ENCODE peak calls at places on chromosomes 11 and 22, in six cellular contexts. S is endothelial cell of umbilical vein; Q is CD8-positive, alpha-beta T cell; Y is GM23338; P is lung; E is CD4-positive, CD25-positive, alpha-beta regulatory T cell. K is an unnamed sample. For H3K4me1, the result is how much of the 10 kb centered on the place peaks cover.

GRCh38 chr11:131666006-131666405 is 295.6 kb downstream of the NTM start:
- DNase-seq in S (no peak), Q (no peak), Y (no peak), P (no peak), E (no peak), K (no peak)

GRCh38 chr11:27610287-27610686 is 90.0 kb downstream of the BDNF start:
- DNase-seq in S (no peak), Q (no peak), Y (peak), P (no peak), E (no peak), K (no peak)

GRCh38 chr11:30314625-30315024 is 8.3 kb upstream of the ARL14EP start:
- DNase-seq in S (no peak), Q (no peak), Y (peak), P (no peak), E (no peak), K (no peak)

GRCh38 chr11:132674161-132674560 is 858.1 kb downstream of the OPCML start:
- DNase-seq in S (peak), Q (no peak), Y (no peak), P (no peak), E (no peak), K (no peak)

GRCh38 chr11:111557425-111558111 is 17.0 kb downstream of the LAYN start:
- DNase-seq in S (no peak), Q (no peak), Y (no peak), P (no peak), E (no peak), K (no peak)

GRCh38 chr11:32566527-32566926 is 17.1 kb upstream of the EIF3M start:
- DNase-seq in S (no peak), Q (no peak), Y (no peak), P (no peak), E (peak), K (no peak)

GRCh38 chr11:34459507-34460162 is 20.9 kb downstream of the CAT start:
- DNase-seq in S (no peak), Q (no peak), Y (no peak), P (no peak), E (no peak), K (no peak)

GRCh38 chr11:112481893-112482292 is 221.2 kb upstream of the PLET1 start:
- DNase-seq in S (no peak), Q (no peak), Y (no peak), P (no peak), E (no peak), K (no peak)

GRCh38 chr11:125960771-125961170 is 14.9 kb downstream of the VSIG10L2 start:
- DNase-seq in S (no peak), Q (no peak), Y (peak), P (no peak), E (no peak), K (no peak)

GRCh38 chr11:118530180-118530682 is 761 bp upstream of the TMEM25 start:
- DNase-seq in S (peak), Q (no peak), Y (no peak), P (no peak), E (no peak), K (no peak)

GRCh38 chr11:35260342-35260985 is 121.5 kb downstream of the CD44 start:
- DNase-seq in S (no peak), Q (no peak), Y (no peak), P (no peak), E (no peak), K (no peak)

GRCh38 chr11:122202161-122202950 is 86.3 kb upstream of the BLID start:
- DNase-seq in S (peak), Q (no peak), Y (peak), P (no peak), E (no peak), K (peak)

GRCh38 chr22:38873469-38874411 is 1.7 kb upstream of the CBX6 start:
- DNase-seq in S (no peak), Q (peak), Y (no peak), P (no peak), E (peak), K (no peak)

GRCh38 chr11:98300777-98301176 is 720.0 kb upstream of the CNTN5 start:
- DNase-seq in S (no peak), Q (no peak), Y (no peak), P (no peak), E (no peak), K (no peak)

GRCh38 chr11:94767701-94768601 is at the start of gene AMOTL1:
- DNase-seq in S (peak), Q (peak), Y (peak), P (peak), E (no peak), K (peak)

GRCh38 chr22:35482974-35483373 is 57.7 kb upstream of the RASD2 start:
- DNase-seq in S (no peak), Q (no peak), Y (no peak), P (no peak), E (no peak), K (no peak)

GRCh38 chr11:32500001-32500400 is 64.7 kb upstream of the WT1 start:
- DNase-seq in S (no peak), Q (no peak), Y (no peak), P (no peak), E (no peak), K (no peak)

GRCh38 chr11:102171101-102171500 is 60.9 kb downstream of the YAP1 start:
- DNase-seq in S (peak), Q (no peak), Y (no peak), P (no peak), E (no peak), K (no peak)

GRCh38 chr11:89279176-89279575 is 101.5 kb downstream of the TYR start:
- DNase-seq in S (no peak), Q (no peak), Y (no peak), P (no peak), E (no peak), K (no peak)

GRCh38 chr22:22021160-22021750 is 38.7 kb upstream of the TOP3B start:
- DNase-seq in S (no peak), Q (no peak), Y (peak), P (no peak), E (no peak), K (no peak)

GRCh38 chr22:49056301-49056700 is 771.4 kb downstream of the BRD1 start:
- DNase-seq in S (no peak), Q (no peak), Y (no peak), P (no peak), E (no peak), K (no peak)

GRCh38 chr11:19715373-19715772 is 2.7 kb downstream of the NAV2 start:
- DNase-seq in S (peak), Q (no peak), Y (no peak), P (no peak), E (no peak), K (peak)

GRCh38 chr22:37139762-37140161 is 10.0 kb downstream of the IL2RB start:
- DNase-seq in S (no peak), Q (no peak), Y (no peak), P (no peak), E (no peak), K (no peak)

GRCh38 chr11:133930053-133930766 is 26.6 kb downstream of the IGSF9B start:
- DNase-seq in S (no peak), Q (no peak), Y (no peak), P (no peak), E (no peak), K (no peak)

GRCh38 chr11:61832758-61833157 is 4.7 kb downstream of the FADS2 start:
- DNase-seq in S (no peak), Q (no peak), Y (no peak), P (no peak), E (no peak), K (peak)

GRCh38 chr11:128179512-128179911 is 407.8 kb downstream of the ETS1 start:
- DNase-seq in S (no peak), Q (no peak), Y (no peak), P (no peak), E (no peak), K (no peak)

GRCh38 chr11:65791719-65792213 is 4.9 kb downstream of the OVOL1 start:
- DNase-seq in S (no peak), Q (peak), Y (no peak), P (no peak), E (no peak), K (no peak)

GRCh38 chr11:123494195-123495050 is 64.4 kb downstream of the GRAMD1B start:
- DNase-seq in S (no peak), Q (no peak), Y (peak), P (no peak), E (no peak), K (no peak)

GRCh38 chr22:42966389-42966998 is 48.5 kb downstream of the PACSIN2 start:
- DNase-seq in S (no peak), Q (no peak), Y (no peak), P (no peak), E (no peak), K (no peak)

GRCh38 chr11:72609045-72609444 is 65.2 kb downstream of the PDE2A start:
- DNase-seq in S (peak), Q (no peak), Y (peak), P (no peak), E (peak), K (no peak)

GRCh38 chr22:28142361-28142801 is 223.3 kb upstream of the PITPNB start:
- DNase-seq in S (peak), Q (no peak), Y (no peak), P (no peak), E (no peak), K (no peak)

GRCh38 chr11:47359586-47359985 is 7.1 kb upstream of the MYBPC3 start:
- DNase-seq in S (no peak), Q (no peak), Y (no peak), P (no peak), E (peak), K (no peak)

GRCh38 chr22:48432721-48433518 is 1394.8 kb downstream of the BRD1 start:
- DNase-seq in S (no peak), Q (no peak), Y (no peak), P (no peak), E (no peak), K (peak)

GRCh38 chr11:69972351-69972802 is 105.7 kb upstream of the ANO1 start:
- DNase-seq in S (no peak), Q (no peak), Y (no peak), P (no peak), E (peak), K (no peak)

GRCh38 chr11:69970785-69971535 is 107.2 kb upstream of the ANO1 start:
- DNase-seq in S (no peak), Q (no peak), Y (no peak), P (no peak), E (no peak), K (no peak)

GRCh38 chr11:69971741-69972140 is 106.4 kb upstream of the ANO1 start:
- DNase-seq in S (no peak), Q (no peak), Y (no peak), P (no peak), E (peak), K (no peak)

GRCh38 chr11:69968407-69969347 is 109.4 kb upstream of the ANO1 start:
- DNase-seq in S (no peak), Q (no peak), Y (no peak), P (peak), E (no peak), K (peak)

GRCh38 chr11:69969890-69970784 is 108.0 kb upstream of the ANO1 start:
- DNase-seq in S (no peak), Q (no peak), Y (peak), P (no peak), E (no peak), K (peak)
- H3K4me1 ChIP-seq in S (under half), Q (under half), Y (under half), P (under half), E (under half), K (under half)

GRCh38 chr11:8810331-8811301 is 100.4 kb upstream of the AKIP1 start:
- DNase-seq in S (peak), Q (no peak), Y (peak), P (peak), E (peak), K (peak)
- H3K4me1 ChIP-seq in S (under half), Q (under half), Y (under half), P (under half), E (under half), K (under half)

GRCh38 chr11:16859651-16860050 is 121.2 kb downstream of the C11orf58 start:
- DNase-seq in S (no peak), Q (no peak), Y (no peak), P (no peak), E (no peak), K (no peak)
- H3K4me1 ChIP-seq in S (under half), Q (under half), Y (under half), P (under half), E (under half), K (under half)

DNA sequence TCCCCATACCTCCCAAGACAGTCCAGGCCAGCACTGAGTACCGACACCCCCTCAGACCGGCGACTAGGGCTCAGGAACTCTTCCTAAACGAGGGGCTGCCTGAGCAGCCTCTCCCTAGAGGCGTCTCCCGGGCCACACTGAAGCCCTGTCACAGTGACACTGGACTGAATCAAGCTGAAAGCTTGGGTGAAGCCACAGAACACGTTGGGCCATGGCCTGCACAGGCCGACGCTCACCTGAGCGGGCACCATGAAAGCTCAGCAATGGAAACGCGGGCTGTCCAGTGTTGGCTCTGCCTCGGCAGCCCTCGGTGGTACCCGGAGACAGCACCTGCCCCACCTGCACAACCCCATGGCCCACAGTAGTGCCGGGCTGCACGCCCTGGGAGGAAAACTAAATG is 42.7 kb upstream of the MOB2 start:
- DNase-seq in S (no peak), Q (no peak), Y (no peak), P (no peak), E (no peak), K (no peak)
- H3K4me1 ChIP-seq in S (under half), Q (under half), Y (under half), P (under half), E (under half), K (under half)

DNA sequence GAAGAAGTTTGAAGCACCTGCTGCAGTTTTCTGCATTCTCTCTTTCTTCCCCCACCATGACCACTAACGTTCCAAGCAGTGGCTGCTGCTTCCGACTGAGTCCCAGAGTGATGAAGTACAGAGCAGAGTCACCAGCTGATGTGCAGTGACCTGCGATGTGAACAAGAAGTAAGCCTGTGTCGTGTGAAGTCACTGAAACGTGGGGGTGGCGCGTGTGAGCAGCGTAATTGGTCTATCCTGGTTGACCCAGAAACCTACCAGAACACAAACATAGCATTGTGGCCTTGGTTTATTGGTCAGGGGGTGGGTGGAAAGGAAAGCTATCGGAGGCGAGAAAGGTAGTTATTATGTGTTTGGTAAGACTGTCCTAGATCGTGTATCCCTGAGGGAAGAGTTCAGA is 3.5 kb downstream of the KRTAP5-7 start:
- DNase-seq in S (no peak), Q (no peak), Y (no peak), P (no peak), E (no peak), K (no peak)
- H3K4me1 ChIP-seq in S (under half), Q (under half), Y (under half), P (under half), E (under half), K (under half)

GRCh38 chr22:45907996-45908395 is 69.0 kb downstream of the WNT7B start:
- DNase-seq in S (no peak), Q (no peak), Y (no peak), P (no peak), E (no peak), K (no peak)

GRCh38 chr22:45905924-45906865 is 70.8 kb downstream of the WNT7B start:
- DNase-seq in S (no peak), Q (no peak), Y (no peak), P (no peak), E (no peak), K (no peak)

GRCh38 chr22:45906946-45907345 is 70.0 kb downstream of the WNT7B start:
- DNase-seq in S (no peak), Q (no peak), Y (no peak), P (no peak), E (no peak), K (no peak)

GRCh38 chr22:45908961-45909360 is 68.0 kb downstream of the WNT7B start:
- DNase-seq in S (no peak), Q (no peak), Y (no peak), P (no peak), E (no peak), K (no peak)

GRCh38 chr22:45907378-45907777 is 69.6 kb downstream of the WNT7B start:
- DNase-seq in S (no peak), Q (no peak), Y (no peak), P (no peak), E (no peak), K (no peak)
- H3K4me1 ChIP-seq in S (under half), Q (under half), Y (under half), P (under half), E (under half), K (under half)

GRCh38 chr11:119680899-119681370 is 48.1 kb downstream of the NECTIN1 start:
- DNase-seq in S (no peak), Q (no peak), Y (no peak), P (no peak), E (no peak), K (no peak)
- H3K4me1 ChIP-seq in S (under half), Q (under half), Y (under half), P (under half), E (under half), K (under half)

K was measured in right lobe of liver.